ENCODE peak calls at places on chromosomes 4 and X, in nine cellular contexts. One of them, this sample, is unnamed.
A peak's percentile ranks its signal among the peaks of the same experiment; 100 is the strongest.

GRCh38 chrX:101391831-101392230 is 1.0 kb downstream of the RPL36A start:
- DNase-seq in colonic mucosa: no peak
- DNase-seq in fibroblast of lung: no peak
- DNase-seq in SK-N-SH: no peak
- DNase-seq in heart left ventricle: no peak
- DNase-seq in aorta: no peak
- DNase-seq in lung: no peak
- DNase-seq in endothelial cell of umbilical vein: no peak
- DNase-seq in CD8-positive, alpha-beta T cell: no peak
- DNase-seq in this sample: no peak

GRCh38 chrX:38452603-38453002 is 100.2 kb downstream of the OTC start:
- DNase-seq in colonic mucosa: no peak
- DNase-seq in fibroblast of lung: no peak
- DNase-seq in SK-N-SH: no peak
- DNase-seq in heart left ventricle: no peak
- DNase-seq in aorta: no peak
- DNase-seq in lung: no peak
- DNase-seq in endothelial cell of umbilical vein: no peak
- DNase-seq in CD8-positive, alpha-beta T cell: no peak
- DNase-seq in this sample: no peak

GRCh38 chr4:184444953-184445309 is 29.4 kb downstream of the IRF2 start:
- DNase-seq in colonic mucosa: no peak
- DNase-seq in fibroblast of lung: no peak
- DNase-seq in SK-N-SH: no peak
- DNase-seq in heart left ventricle: no peak
- DNase-seq in aorta: no peak
- DNase-seq in lung: no peak
- DNase-seq in endothelial cell of umbilical vein: no peak
- DNase-seq in CD8-positive, alpha-beta T cell: peak; percentile 13
- DNase-seq in this sample: no peak

GRCh38 chr4:2497931-2498330 is 29.0 kb downstream of the RNF4 start:
- DNase-seq in colonic mucosa: no peak
- DNase-seq in fibroblast of lung: no peak
- DNase-seq in SK-N-SH: no peak
- DNase-seq in heart left ventricle: no peak
- DNase-seq in aorta: no peak
- DNase-seq in lung: no peak
- DNase-seq in endothelial cell of umbilical vein: no peak
- DNase-seq in CD8-positive, alpha-beta T cell: no peak
- DNase-seq in this sample: no peak

GRCh38 chr4:56986192-56986591 is 7.5 kb downstream of the POLR2B start:
- DNase-seq in colonic mucosa: no peak
- DNase-seq in fibroblast of lung: no peak
- DNase-seq in SK-N-SH: no peak
- DNase-seq in heart left ventricle: no peak
- DNase-seq in aorta: no peak
- DNase-seq in lung: no peak
- DNase-seq in endothelial cell of umbilical vein: no peak
- DNase-seq in CD8-positive, alpha-beta T cell: no peak
- DNase-seq in this sample: no peak

GRCh38 chr4:45199736-45200135 is 473.4 kb upstream of the GNPDA2 start:
- DNase-seq in colonic mucosa: no peak
- DNase-seq in fibroblast of lung: no peak
- DNase-seq in SK-N-SH: no peak
- DNase-seq in heart left ventricle: no peak
- DNase-seq in aorta: no peak
- DNase-seq in lung: no peak
- DNase-seq in endothelial cell of umbilical vein: no peak
- DNase-seq in CD8-positive, alpha-beta T cell: no peak
- DNase-seq in this sample: no peak

GRCh38 chr4:7403001-7403400 is 31.7 kb downstream of the PSAPL1 start:
- DNase-seq in colonic mucosa: no peak
- DNase-seq in fibroblast of lung: no peak
- DNase-seq in SK-N-SH: no peak
- DNase-seq in heart left ventricle: peak; percentile 38
- DNase-seq in aorta: no peak
- DNase-seq in lung: no peak
- DNase-seq in endothelial cell of umbilical vein: no peak
- DNase-seq in CD8-positive, alpha-beta T cell: no peak
- DNase-seq in this sample: no peak

GRCh38 chr4:20262221-20262620 is 10.5 kb downstream of the SLIT2 start:
- DNase-seq in colonic mucosa: no peak
- DNase-seq in fibroblast of lung: no peak
- DNase-seq in SK-N-SH: no peak
- DNase-seq in heart left ventricle: no peak
- DNase-seq in aorta: no peak
- DNase-seq in lung: no peak
- DNase-seq in endothelial cell of umbilical vein: no peak
- DNase-seq in CD8-positive, alpha-beta T cell: no peak
- DNase-seq in this sample: no peak

GRCh38 chr4:159367421-159368105 is 264.7 kb downstream of the RAPGEF2 start:
- DNase-seq in colonic mucosa: no peak
- DNase-seq in fibroblast of lung: no peak
- DNase-seq in SK-N-SH: no peak
- DNase-seq in heart left ventricle: no peak
- DNase-seq in aorta: no peak
- DNase-seq in lung: no peak
- DNase-seq in endothelial cell of umbilical vein: no peak
- DNase-seq in CD8-positive, alpha-beta T cell: no peak
- DNase-seq in this sample: no peak

GRCh38 chr4:95251568-95251967 is 297.2 kb downstream of the UNC5C start:
- DNase-seq in colonic mucosa: no peak
- DNase-seq in fibroblast of lung: no peak
- DNase-seq in SK-N-SH: no peak
- DNase-seq in heart left ventricle: no peak
- DNase-seq in aorta: no peak
- DNase-seq in lung: no peak
- DNase-seq in endothelial cell of umbilical vein: no peak
- DNase-seq in CD8-positive, alpha-beta T cell: no peak
- DNase-seq in this sample: no peak

GRCh38 chr4:142405021-142405991 is 440.8 kb downstream of the INPP4B start:
- DNase-seq in colonic mucosa: peak; percentile 48
- DNase-seq in fibroblast of lung: peak; percentile 80
- DNase-seq in SK-N-SH: no peak
- DNase-seq in heart left ventricle: no peak
- DNase-seq in aorta: peak; percentile 55
- DNase-seq in lung: peak; percentile 38
- DNase-seq in endothelial cell of umbilical vein: peak; percentile 75
- DNase-seq in CD8-positive, alpha-beta T cell: peak; percentile 27
- DNase-seq in this sample: peak; percentile 15

GRCh38 chrX:42073468-42073867 is 150.1 kb upstream of the CASK start:
- DNase-seq in colonic mucosa: peak; percentile 25
- DNase-seq in fibroblast of lung: no peak
- DNase-seq in SK-N-SH: no peak
- DNase-seq in heart left ventricle: no peak
- DNase-seq in aorta: no peak
- DNase-seq in lung: no peak
- DNase-seq in endothelial cell of umbilical vein: no peak
- DNase-seq in CD8-positive, alpha-beta T cell: no peak
- DNase-seq in this sample: no peak

GRCh38 chrX:41019041-41019392 is 66.2 kb upstream of the USP9X start:
- DNase-seq in colonic mucosa: no peak
- DNase-seq in fibroblast of lung: no peak
- DNase-seq in SK-N-SH: no peak
- DNase-seq in heart left ventricle: no peak
- DNase-seq in aorta: no peak
- DNase-seq in lung: no peak
- DNase-seq in endothelial cell of umbilical vein: no peak
- DNase-seq in CD8-positive, alpha-beta T cell: no peak
- DNase-seq in this sample: no peak

GRCh38 chrX:55619547-55619946 is 3.7 kb upstream of the FOXR2 start:
- DNase-seq in colonic mucosa: no peak
- DNase-seq in fibroblast of lung: no peak
- DNase-seq in SK-N-SH: no peak
- DNase-seq in heart left ventricle: no peak
- DNase-seq in aorta: no peak
- DNase-seq in lung: no peak
- DNase-seq in endothelial cell of umbilical vein: no peak
- DNase-seq in CD8-positive, alpha-beta T cell: no peak
- DNase-seq in this sample: no peak

GRCh38 chrX:122220644-122221373 is 963.3 kb upstream of the GRIA3 start:
- DNase-seq in colonic mucosa: no peak
- DNase-seq in fibroblast of lung: no peak
- DNase-seq in SK-N-SH: no peak
- DNase-seq in heart left ventricle: no peak
- DNase-seq in aorta: no peak
- DNase-seq in lung: no peak
- DNase-seq in endothelial cell of umbilical vein: no peak
- DNase-seq in CD8-positive, alpha-beta T cell: no peak
- DNase-seq in this sample: no peak

GRCh38 chr4:107069049-107069448 is 32.9 kb upstream of the DKK2 start:
- DNase-seq in colonic mucosa: no peak
- DNase-seq in fibroblast of lung: peak; percentile 66
- DNase-seq in SK-N-SH: no peak
- DNase-seq in heart left ventricle: no peak
- DNase-seq in aorta: no peak
- DNase-seq in lung: no peak
- DNase-seq in endothelial cell of umbilical vein: peak; percentile 90
- DNase-seq in CD8-positive, alpha-beta T cell: no peak
- DNase-seq in this sample: no peak

GRCh38 chr4:115537387-115537786 is 424.0 kb upstream of the NDST4 start:
- DNase-seq in colonic mucosa: no peak
- DNase-seq in fibroblast of lung: peak; percentile 9
- DNase-seq in SK-N-SH: no peak
- DNase-seq in heart left ventricle: no peak
- DNase-seq in aorta: no peak
- DNase-seq in lung: no peak
- DNase-seq in endothelial cell of umbilical vein: no peak
- DNase-seq in CD8-positive, alpha-beta T cell: no peak
- DNase-seq in this sample: no peak

GRCh38 chr4:119029847-119030535 is 105.6 kb upstream of the MYOZ2 start:
- DNase-seq in colonic mucosa: no peak
- DNase-seq in fibroblast of lung: no peak
- DNase-seq in SK-N-SH: no peak
- DNase-seq in heart left ventricle: no peak
- DNase-seq in aorta: peak; percentile 71
- DNase-seq in lung: no peak
- DNase-seq in endothelial cell of umbilical vein: no peak
- DNase-seq in CD8-positive, alpha-beta T cell: no peak
- DNase-seq in this sample: no peak

GRCh38 chr4:119027815-119028214 is 107.8 kb upstream of the MYOZ2 start:
- DNase-seq in colonic mucosa: no peak
- DNase-seq in fibroblast of lung: no peak
- DNase-seq in SK-N-SH: no peak
- DNase-seq in heart left ventricle: no peak
- DNase-seq in aorta: no peak
- DNase-seq in lung: no peak
- DNase-seq in endothelial cell of umbilical vein: no peak
- DNase-seq in CD8-positive, alpha-beta T cell: no peak
- DNase-seq in this sample: no peak

GRCh38 chr4:119026662-119027444 is 108.8 kb upstream of the MYOZ2 start:
- DNase-seq in colonic mucosa: no peak
- DNase-seq in fibroblast of lung: no peak
- DNase-seq in SK-N-SH: no peak
- DNase-seq in heart left ventricle: no peak
- DNase-seq in aorta: peak; percentile 76
- DNase-seq in lung: no peak
- DNase-seq in endothelial cell of umbilical vein: no peak
- DNase-seq in CD8-positive, alpha-beta T cell: no peak
- DNase-seq in this sample: peak; percentile 84

GRCh38 chr4:119025916-119026661 is 109.5 kb upstream of the MYOZ2 start:
- DNase-seq in colonic mucosa: no peak
- DNase-seq in fibroblast of lung: peak; percentile 97
- DNase-seq in SK-N-SH: no peak
- DNase-seq in heart left ventricle: no peak
- DNase-seq in aorta: no peak
- DNase-seq in lung: peak; percentile 58
- DNase-seq in endothelial cell of umbilical vein: no peak
- DNase-seq in CD8-positive, alpha-beta T cell: no peak
- DNase-seq in this sample: no peak

DNA sequence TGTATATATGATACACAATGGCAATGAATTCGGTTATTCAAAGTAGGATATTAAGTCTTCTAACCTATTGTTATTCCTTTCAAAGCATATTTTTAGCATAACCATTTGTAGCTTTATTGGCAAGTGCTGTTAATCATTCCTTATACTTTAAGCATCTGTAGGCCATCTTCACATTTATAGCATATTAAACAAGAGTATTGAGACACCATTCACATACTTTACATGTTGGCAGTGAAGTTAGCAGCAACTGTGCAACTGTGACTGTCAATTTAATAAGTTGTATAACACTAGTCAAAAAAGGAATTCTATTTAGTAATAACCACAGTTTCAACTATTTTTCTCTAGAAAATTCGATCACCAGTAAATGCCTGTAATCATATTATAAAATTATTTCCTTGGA is 107.3 kb upstream of the MYOZ2 start:
- DNase-seq in colonic mucosa: no peak
- DNase-seq in fibroblast of lung: no peak
- DNase-seq in SK-N-SH: no peak
- DNase-seq in heart left ventricle: no peak
- DNase-seq in aorta: no peak
- DNase-seq in lung: no peak
- DNase-seq in endothelial cell of umbilical vein: no peak
- DNase-seq in CD8-positive, alpha-beta T cell: no peak
- DNase-seq in this sample: no peak
- H3K4me3 ChIP-seq in colonic mucosa: no peak overlapping the region
- H3K4me3 ChIP-seq in fibroblast of lung: no peak overlapping the region
- H3K4me3 ChIP-seq in SK-N-SH: no peak overlapping the region
- H3K4me3 ChIP-seq in heart left ventricle: peak overlapping the region; percentile 2
- H3K4me3 ChIP-seq in aorta: no peak overlapping the region
- H3K4me3 ChIP-seq in lung: no peak overlapping the region
- H3K4me3 ChIP-seq in endothelial cell of umbilical vein: no peak overlapping the region
- H3K4me3 ChIP-seq in CD8-positive, alpha-beta T cell: no peak overlapping the region
- H3K4me3 ChIP-seq in this sample: peak overlapping the region; percentile 77

GRCh38 chr4:128387600-128388351 is 100.2 kb upstream of the PGRMC2 start:
- DNase-seq in colonic mucosa: no peak
- DNase-seq in fibroblast of lung: no peak
- DNase-seq in SK-N-SH: no peak
- DNase-seq in heart left ventricle: no peak
- DNase-seq in aorta: no peak
- DNase-seq in lung: no peak
- DNase-seq in endothelial cell of umbilical vein: no peak
- DNase-seq in CD8-positive, alpha-beta T cell: no peak
- DNase-seq in this sample: no peak
- H3K4me1 ChIP-seq in colonic mucosa: no peaks in the 10 kb centered on the region
- H3K4me1 ChIP-seq in fibroblast of lung: peaks cover 27% of the 10 kb centered on the region
- H3K4me1 ChIP-seq in SK-N-SH: peaks cover 44% of the 10 kb centered on the region
- H3K4me1 ChIP-seq in heart left ventricle: peaks cover 28% of the 10 kb centered on the region
- H3K4me1 ChIP-seq in aorta: peaks cover 3% of the 10 kb centered on the region
- H3K4me1 ChIP-seq in lung: no peaks in the 10 kb centered on the region
- H3K4me1 ChIP-seq in endothelial cell of umbilical vein: peaks cover 15% of the 10 kb centered on the region
- H3K4me1 ChIP-seq in CD8-positive, alpha-beta T cell: no peaks in the 10 kb centered on the region
- H3K4me1 ChIP-seq in this sample: peaks cover 63% of the 10 kb centered on the region

GRCh38 chrX:3046253-3046909 is 5.1 kb downstream of the ARSF start:
- DNase-seq in colonic mucosa: no peak
- DNase-seq in fibroblast of lung: no peak
- DNase-seq in SK-N-SH: no peak
- DNase-seq in heart left ventricle: no peak
- DNase-seq in aorta: no peak
- DNase-seq in lung: no peak
- DNase-seq in endothelial cell of umbilical vein: no peak
- DNase-seq in CD8-positive, alpha-beta T cell: no peak
- DNase-seq in this sample: no peak
- H3K4me3 ChIP-seq in colonic mucosa: no peak overlapping the region
- H3K4me3 ChIP-seq in fibroblast of lung: no peak overlapping the region
- H3K4me3 ChIP-seq in SK-N-SH: no peak overlapping the region
- H3K4me3 ChIP-seq in heart left ventricle: no peak overlapping the region
- H3K4me3 ChIP-seq in aorta: no peak overlapping the region
- H3K4me3 ChIP-seq in lung: no peak overlapping the region
- H3K4me3 ChIP-seq in endothelial cell of umbilical vein: no peak overlapping the region
- H3K4me3 ChIP-seq in CD8-positive, alpha-beta T cell: no peak overlapping the region
- H3K4me3 ChIP-seq in this sample: no peak overlapping the region

GRCh38 chr4:22471999-22472434 is 43.8 kb downstream of the ADGRA3 start:
- DNase-seq in colonic mucosa: no peak
- DNase-seq in fibroblast of lung: no peak
- DNase-seq in SK-N-SH: no peak
- DNase-seq in heart left ventricle: no peak
- DNase-seq in aorta: no peak
- DNase-seq in lung: no peak
- DNase-seq in endothelial cell of umbilical vein: no peak
- DNase-seq in CD8-positive, alpha-beta T cell: no peak
- DNase-seq in this sample: no peak
- H3K4me1 ChIP-seq in colonic mucosa: no peaks in the 10 kb centered on the region
- H3K4me1 ChIP-seq in fibroblast of lung: peaks cover 2% of the 10 kb centered on the region
- H3K4me1 ChIP-seq in SK-N-SH: no peaks in the 10 kb centered on the region
- H3K4me1 ChIP-seq in heart left ventricle: peaks cover 14% of the 10 kb centered on the region
- H3K4me1 ChIP-seq in aorta: no peaks in the 10 kb centered on the region
- H3K4me1 ChIP-seq in lung: peaks cover 2% of the 10 kb centered on the region
- H3K4me1 ChIP-seq in endothelial cell of umbilical vein: peaks cover 14% of the 10 kb centered on the region
- H3K4me1 ChIP-seq in CD8-positive, alpha-beta T cell: no peaks in the 10 kb centered on the region
- H3K4me1 ChIP-seq in this sample: peaks cover 48% of the 10 kb centered on the region

This sample was measured in psoas muscle.